ENCODE peak calls at places on chromosomes 4 and X, in five cellular contexts. One of them, this sample, is unnamed. For H3F3A, the result is how much of the 10 kb centered on the place peaks cover.

GRCh38 chrX:120664081-120664480 is 34.2 kb upstream of the C1GALT1C1 start:
- DNase-seq in GM23248: peak
- DNase-seq in PC-3: peak
- DNase-seq in MM.1S: peak
- DNase-seq in GM23338: peak
- DNase-seq in this sample: no peak

GRCh38 chrX:129652565-129653169 is 2.1 kb downstream of the APLN start:
- DNase-seq in GM23248: peak
- DNase-seq in PC-3: no peak
- DNase-seq in MM.1S: no peak
- DNase-seq in GM23338: no peak
- DNase-seq in this sample: no peak

GRCh38 chr4:124631760-124632159 is 80.8 kb downstream of the ANKRD50 start:
- DNase-seq in GM23248: peak
- DNase-seq in PC-3: peak
- DNase-seq in MM.1S: peak
- DNase-seq in GM23338: no peak
- DNase-seq in this sample: no peak

GRCh38 chrX:74160816-74161215 is 143.2 kb upstream of the ZCCHC13 start:
- DNase-seq in GM23248: no peak
- DNase-seq in PC-3: no peak
- DNase-seq in MM.1S: no peak
- DNase-seq in GM23338: no peak
- DNase-seq in this sample: no peak

GRCh38 chrX:53195401-53195800 is 29.6 kb downstream of the KDM5C start:
- DNase-seq in GM23248: peak
- DNase-seq in PC-3: no peak
- DNase-seq in MM.1S: no peak
- DNase-seq in GM23338: no peak
- DNase-seq in this sample: no peak

GRCh38 chr4:83207497-83208105 is 77.0 kb downstream of the COQ2 start:
- DNase-seq in GM23248: peak
- DNase-seq in PC-3: peak
- DNase-seq in MM.1S: no peak
- DNase-seq in GM23338: peak
- DNase-seq in this sample: no peak

GRCh38 chr4:171353535-171353934 is 459.7 kb upstream of the GALNTL6 start:
- DNase-seq in GM23248: no peak
- DNase-seq in PC-3: no peak
- DNase-seq in MM.1S: no peak
- DNase-seq in GM23338: no peak
- DNase-seq in this sample: no peak

GRCh38 chr4:37279894-37280592 is 35.5 kb downstream of the NWD2 start:
- DNase-seq in GM23248: no peak
- DNase-seq in PC-3: peak
- DNase-seq in MM.1S: no peak
- DNase-seq in GM23338: no peak
- DNase-seq in this sample: no peak

GRCh38 chrX:55450259-55450658 is 1.7 kb upstream of the MAGEH1 start:
- DNase-seq in GM23248: peak
- DNase-seq in PC-3: peak
- DNase-seq in MM.1S: peak
- DNase-seq in GM23338: peak
- DNase-seq in this sample: peak

GRCh38 chrX:32395878-32396277 is 815.5 kb downstream of the DMD start:
- DNase-seq in GM23248: no peak
- DNase-seq in PC-3: no peak
- DNase-seq in MM.1S: no peak
- DNase-seq in GM23338: no peak
- DNase-seq in this sample: no peak

GRCh38 chr4:154595807-154596206 is 5.3 kb upstream of the FGA start:
- DNase-seq in GM23248: no peak
- DNase-seq in PC-3: peak
- DNase-seq in MM.1S: no peak
- DNase-seq in GM23338: no peak
- DNase-seq in this sample: no peak

GRCh38 chr4:188623314-188623854 is 484.1 kb downstream of the TRIML1 start:
- DNase-seq in GM23248: no peak
- DNase-seq in PC-3: no peak
- DNase-seq in MM.1S: no peak
- DNase-seq in GM23338: no peak
- DNase-seq in this sample: no peak

DNA sequence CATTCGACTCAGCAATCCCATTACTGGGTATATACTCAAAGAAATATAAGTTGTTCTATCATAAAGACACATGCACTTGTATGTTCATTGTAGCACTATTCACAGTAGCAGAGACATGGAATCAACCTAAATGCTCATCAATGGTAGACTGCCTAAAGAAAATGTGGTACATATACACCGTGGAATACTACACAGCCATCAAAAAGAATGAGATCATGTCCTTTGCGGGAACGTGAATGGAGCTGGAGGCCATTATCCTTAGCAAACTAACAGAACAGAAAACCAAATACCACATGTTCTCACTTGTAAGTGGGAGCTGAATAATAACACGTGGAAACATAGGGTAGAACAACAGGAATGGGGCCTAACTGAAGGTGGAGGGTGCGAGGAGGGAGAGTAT is 44.9 kb downstream of the TMEM131L start:
- DNase-seq in GM23248: no peak
- DNase-seq in PC-3: no peak
- DNase-seq in MM.1S: no peak
- DNase-seq in GM23338: no peak
- DNase-seq in this sample: no peak
- H3F3A ChIP-seq in GM23248: under half
- H3F3A ChIP-seq in PC-3: under half
- H3F3A ChIP-seq in MM.1S: under half
- H3F3A ChIP-seq in GM23338: under half
- H3F3A ChIP-seq in this sample: under half

GRCh38 chr4:16457944-16458343 is 231.7 kb upstream of the TAPT1 start:
- DNase-seq in GM23248: peak
- DNase-seq in PC-3: peak
- DNase-seq in MM.1S: no peak
- DNase-seq in GM23338: no peak
- DNase-seq in this sample: no peak
- TF ChIP-seq EZH2phosphoT487 in GM23248: no peak
- TF ChIP-seq EZH2phosphoT487 in PC-3: no peak
- TF ChIP-seq EZH2phosphoT487 in MM.1S: no peak
- TF ChIP-seq EZH2phosphoT487 in GM23338: no peak
- TF ChIP-seq EZH2phosphoT487 in this sample: no peak

GRCh38 chr4:80189956-80190671 is 7.2 kb upstream of the PRDM8 start:
- DNase-seq in GM23248: peak
- DNase-seq in PC-3: no peak
- DNase-seq in MM.1S: no peak
- DNase-seq in GM23338: peak
- DNase-seq in this sample: peak
- TF ChIP-seq EZH2 in GM23248: no peak
- TF ChIP-seq EZH2 in PC-3: no peak
- TF ChIP-seq EZH2 in MM.1S: no peak
- TF ChIP-seq EZH2 in GM23338: peak
- TF ChIP-seq EZH2 in this sample: peak

GRCh38 chr4:169984745-169985144 is 41.5 kb downstream of the MFAP3L start:
- DNase-seq in GM23248: no peak
- DNase-seq in PC-3: no peak
- DNase-seq in MM.1S: no peak
- DNase-seq in GM23338: no peak
- DNase-seq in this sample: no peak

GRCh38 chr4:169986369-169986768 is 39.8 kb downstream of the MFAP3L start:
- DNase-seq in GM23248: no peak
- DNase-seq in PC-3: no peak
- DNase-seq in MM.1S: no peak
- DNase-seq in GM23338: no peak
- DNase-seq in this sample: no peak

GRCh38 chr4:169987327-169988228 is 38.6 kb downstream of the MFAP3L start:
- DNase-seq in GM23248: no peak
- DNase-seq in PC-3: no peak
- DNase-seq in MM.1S: peak
- DNase-seq in GM23338: no peak
- DNase-seq in this sample: no peak

GRCh38 chr4:169984203-169984602 is 42.0 kb downstream of the MFAP3L start:
- DNase-seq in GM23248: no peak
- DNase-seq in PC-3: no peak
- DNase-seq in MM.1S: no peak
- DNase-seq in GM23338: no peak
- DNase-seq in this sample: no peak

GRCh38 chr4:169985881-169986280 is 40.3 kb downstream of the MFAP3L start:
- DNase-seq in GM23248: no peak
- DNase-seq in PC-3: no peak
- DNase-seq in MM.1S: no peak
- DNase-seq in GM23338: no peak
- DNase-seq in this sample: no peak
- H3F3A ChIP-seq in GM23248: under half
- H3F3A ChIP-seq in PC-3: under half
- H3F3A ChIP-seq in MM.1S: under half
- H3F3A ChIP-seq in GM23338: under half
- H3F3A ChIP-seq in this sample: under half

GRCh38 chr4:2937146-2937857 is 25.9 kb downstream of the NOP14 start:
- DNase-seq in GM23248: no peak
- DNase-seq in PC-3: peak
- DNase-seq in MM.1S: no peak
- DNase-seq in GM23338: no peak
- DNase-seq in this sample: no peak

GRCh38 chr4:2934077-2934812 is 29.0 kb downstream of the NOP14 start:
- DNase-seq in GM23248: peak
- DNase-seq in PC-3: peak
- DNase-seq in MM.1S: no peak
- DNase-seq in GM23338: peak
- DNase-seq in this sample: peak

GRCh38 chr4:2934813-2935761 is 28.1 kb downstream of the NOP14 start:
- DNase-seq in GM23248: peak
- DNase-seq in PC-3: peak
- DNase-seq in MM.1S: peak
- DNase-seq in GM23338: peak
- DNase-seq in this sample: peak

GRCh38 chr4:2936773-2937145 is 26.4 kb downstream of the NOP14 start:
- DNase-seq in GM23248: peak
- DNase-seq in PC-3: peak
- DNase-seq in MM.1S: no peak
- DNase-seq in GM23338: no peak
- DNase-seq in this sample: no peak

GRCh38 chr4:2935762-2936743 is 27.2 kb downstream of the NOP14 start:
- DNase-seq in GM23248: peak
- DNase-seq in PC-3: peak
- DNase-seq in MM.1S: no peak
- DNase-seq in GM23338: no peak
- DNase-seq in this sample: peak
- TF ChIP-seq EZH2phosphoT487 in GM23248: no peak
- TF ChIP-seq EZH2phosphoT487 in PC-3: no peak
- TF ChIP-seq EZH2phosphoT487 in MM.1S: no peak
- TF ChIP-seq EZH2phosphoT487 in GM23338: no peak
- TF ChIP-seq EZH2phosphoT487 in this sample: no peak

GRCh38 chrX:136652822-136653723 is 5.1 kb downstream of the CD40LG start:
- DNase-seq in GM23248: peak
- DNase-seq in PC-3: no peak
- DNase-seq in MM.1S: peak
- DNase-seq in GM23338: no peak
- DNase-seq in this sample: no peak
- TF ChIP-seq EZH2 in GM23248: no peak
- TF ChIP-seq EZH2 in PC-3: no peak
- TF ChIP-seq EZH2 in MM.1S: no peak
- TF ChIP-seq EZH2 in GM23338: no peak
- TF ChIP-seq EZH2 in this sample: no peak

GRCh38 chrX:136780241-136780640 is 491 bp downstream of the ARHGEF6 start:
- DNase-seq in GM23248: peak
- DNase-seq in PC-3: no peak
- DNase-seq in MM.1S: no peak
- DNase-seq in GM23338: no peak
- DNase-seq in this sample: no peak
- H3F3A ChIP-seq in GM23248: under half
- H3F3A ChIP-seq in PC-3: under half
- H3F3A ChIP-seq in MM.1S: under half
- H3F3A ChIP-seq in GM23338: under half
- H3F3A ChIP-seq in this sample: under half

GRCh38 chr4:41169256-41169655 is 45.1 kb downstream of the APBB2 start:
- DNase-seq in GM23248: no peak
- DNase-seq in PC-3: no peak
- DNase-seq in MM.1S: no peak
- DNase-seq in GM23338: no peak
- DNase-seq in this sample: no peak
- TF ChIP-seq EZH2phosphoT487 in GM23248: no peak
- TF ChIP-seq EZH2phosphoT487 in PC-3: no peak
- TF ChIP-seq EZH2phosphoT487 in MM.1S: no peak
- TF ChIP-seq EZH2phosphoT487 in GM23338: no peak
- TF ChIP-seq EZH2phosphoT487 in this sample: no peak

DNA sequence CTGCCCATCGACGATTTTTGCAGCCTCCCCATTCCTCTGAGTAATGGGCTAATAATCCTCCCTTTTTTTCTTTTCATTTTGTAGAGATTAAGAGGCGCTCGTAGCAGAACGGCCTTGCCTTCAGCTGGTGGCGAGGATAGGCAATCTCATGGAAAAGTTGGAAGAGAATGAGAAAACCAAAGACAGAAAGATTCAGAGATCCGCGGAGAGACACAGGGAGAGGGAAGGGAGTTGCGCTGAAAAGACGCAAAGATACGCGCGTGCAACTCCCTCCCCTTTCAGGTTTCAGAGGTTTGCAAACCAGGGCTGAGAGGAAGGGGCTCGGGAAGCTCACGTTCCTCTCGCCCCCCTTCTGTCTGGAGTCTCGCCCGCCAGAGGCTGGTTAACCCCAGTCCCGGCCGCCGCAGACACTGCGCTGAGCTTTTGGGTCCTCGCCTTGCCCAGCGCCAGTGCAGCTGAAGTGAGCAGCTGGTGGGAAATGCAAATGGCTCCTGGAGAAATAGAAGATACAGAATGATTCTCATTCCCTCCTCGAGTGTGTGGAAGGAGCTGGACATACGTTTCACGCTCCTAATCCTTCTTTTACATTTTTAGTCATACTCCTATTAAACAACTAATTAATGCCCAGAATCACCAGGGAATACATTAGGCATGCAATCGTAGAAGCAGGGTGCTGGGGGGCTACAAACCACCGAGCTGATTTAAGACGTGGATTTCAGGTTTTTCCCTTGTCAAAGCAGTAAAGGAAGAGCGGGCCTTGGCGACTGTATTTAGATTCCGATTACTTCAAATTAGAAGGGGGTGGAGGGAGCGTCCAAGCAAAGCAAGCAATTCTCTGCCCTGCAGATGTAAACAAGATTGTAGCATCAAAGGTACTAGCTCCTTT is 16.6 kb upstream of the PITX2 start:
- DNase-seq in GM23248: no peak
- DNase-seq in PC-3: no peak
- DNase-seq in MM.1S: no peak
- DNase-seq in GM23338: peak
- DNase-seq in this sample: peak
- TF ChIP-seq EZH2 in GM23248: no peak
- TF ChIP-seq EZH2 in PC-3: no peak
- TF ChIP-seq EZH2 in MM.1S: no peak
- TF ChIP-seq EZH2 in GM23338: peak
- TF ChIP-seq EZH2 in this sample: peak

GRCh38 chr4:41320278-41320677 is 63.5 kb downstream of the UCHL1 start:
- DNase-seq in GM23248: no peak
- DNase-seq in PC-3: peak
- DNase-seq in MM.1S: no peak
- DNase-seq in GM23338: no peak
- DNase-seq in this sample: no peak
- H3F3A ChIP-seq in GM23248: under half
- H3F3A ChIP-seq in PC-3: under half
- H3F3A ChIP-seq in MM.1S: under half
- H3F3A ChIP-seq in GM23338: under half
- H3F3A ChIP-seq in this sample: under half